ENCODE peak calls at places on chromosomes 16 and 17, in four cellular contexts. X is mammary epithelial cell, V is OCI-LY7, J is uterus. H is an unnamed sample.

GRCh38 chr17:64196626-64197025 is 66.4 kb downstream of the TEX2 start:
- DNase-seq in X (no peak), V (no peak), J (no peak), H (no peak)

GRCh38 chr17:69254187-69254586 is 25.6 kb upstream of the ABCA10 start:
- DNase-seq in X (no peak), V (no peak), J (no peak), H (no peak)

GRCh38 chr17:78172284-78173024 is 4.1 kb downstream of the SYNGR2 start:
- DNase-seq in X (no peak), V (peak), J (peak), H (no peak)

GRCh38 chr17:58487589-58488427 is at the start of gene HSF5:
- DNase-seq in X (no peak), V (no peak), J (no peak), H (no peak)

GRCh38 chr16:47387026-47387734 is 73.7 kb downstream of the ITFG1 start:
- DNase-seq in X (no peak), V (no peak), J (no peak), H (no peak)

GRCh38 chr16:65218348-65218747 is 96.5 kb upstream of the CDH11 start:
- DNase-seq in X (no peak), V (no peak), J (no peak), H (no peak)

GRCh38 chr17:71632328-71632727 is 488.5 kb upstream of the SOX9 start:
- DNase-seq in X (peak), V (no peak), J (no peak), H (no peak)

GRCh38 chr16:67528222-67528869 is at the start of gene RIPOR1:
- DNase-seq in X (no peak), V (peak), J (peak), H (no peak)

GRCh38 chr16:79792952-79793351 is 192.4 kb upstream of the MAF start:
- DNase-seq in X (no peak), V (no peak), J (peak), H (no peak)

GRCh38 chr16:78515421-78515820 is 416.0 kb downstream of the WWOX start:
- DNase-seq in X (no peak), V (no peak), J (no peak), H (no peak)

GRCh38 chr17:28985950-28986713 is 19.7 kb downstream of the SEZ6 start:
- DNase-seq in X (no peak), V (no peak), J (no peak), H (no peak)

GRCh38 chr16:79811541-79811940 is 211.0 kb upstream of the MAF start:
- DNase-seq in X (peak), V (no peak), J (no peak), H (no peak)

GRCh38 chr17:69130627-69131293 is 10.9 kb downstream of the ABCA6 start:
- DNase-seq in X (no peak), V (no peak), J (no peak), H (no peak)

GRCh38 chr17:69735285-69735684 is 320.8 kb downstream of the MAP2K6 start:
- DNase-seq in X (no peak), V (no peak), J (no peak), H (no peak)

GRCh38 chr17:4708436-4708835 is 2.0 kb upstream of the ARRB2 start:
- DNase-seq in X (no peak), V (peak), J (no peak), H (no peak)

GRCh38 chr17:57215317-57215716 is 41.0 kb upstream of the MSI2 start:
- DNase-seq in X (peak), V (no peak), J (peak), H (no peak)

GRCh38 chr17:39946551-39947330 is 16.1 kb upstream of the GSDMA start:
- DNase-seq in X (peak), V (no peak), J (no peak), H (no peak)

GRCh38 chr17:58121925-58122324 is 26.3 kb upstream of the OR4D1 start:
- DNase-seq in X (peak), V (peak), J (no peak), H (no peak)

GRCh38 chr17:40326014-40326831 is 17.2 kb downstream of the RARA start:
- DNase-seq in X (no peak), V (peak), J (no peak), H (no peak)

GRCh38 chr17:30426292-30426691 is 47.6 kb downstream of the CPD start:
- DNase-seq in X (no peak), V (no peak), J (no peak), H (no peak)

GRCh38 chr17:79837888-79838540 is 1.2 kb downstream of the CBX4 start:
- DNase-seq in X (no peak), V (peak), J (no peak), H (no peak)

GRCh38 chr17:10149573-10150399 is 48.6 kb downstream of the GAS7 start:
- DNase-seq in X (peak), V (no peak), J (no peak), H (no peak)

DNA sequence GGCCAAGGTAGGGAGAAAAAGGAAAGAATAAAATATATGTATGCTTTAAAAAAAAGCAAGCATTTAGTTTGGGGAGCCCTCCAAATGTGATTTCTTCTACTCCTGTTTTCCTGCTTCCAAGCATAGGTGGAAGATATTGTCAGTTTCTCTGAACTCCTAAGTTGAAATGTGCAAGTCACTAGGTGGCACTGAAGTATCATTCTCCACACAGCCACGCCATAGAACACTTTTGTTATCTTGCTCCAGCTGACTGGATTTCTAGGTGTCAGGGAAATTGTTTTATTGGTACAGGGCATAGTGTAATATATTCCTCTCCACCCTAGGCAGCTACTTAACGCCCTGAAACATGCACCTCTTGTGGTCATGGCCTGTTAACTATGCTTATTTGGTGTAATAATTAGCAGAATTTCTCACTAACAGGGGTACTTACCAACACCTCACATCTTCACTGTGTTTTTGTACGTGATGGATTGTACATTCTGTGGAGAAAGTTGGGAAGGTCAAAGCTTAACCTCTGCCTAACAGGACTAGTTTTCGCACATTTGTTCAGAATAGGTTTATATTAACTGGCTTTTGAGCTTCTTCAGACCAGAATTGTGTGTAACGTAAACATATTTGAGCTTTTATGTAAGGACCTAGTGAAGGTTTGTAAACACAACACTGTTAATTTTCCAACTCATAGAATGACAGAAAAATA is 69.3 kb downstream of the FTO start:
- DNase-seq in X (peak), V (peak), J (peak), H (no peak)
- TF ChIP-seq CTCF in X (peak), V (peak), J (peak), H (peak)

GRCh38 chr16:2483939-2484897 is 9.3 kb downstream of the TBC1D24 start:
- DNase-seq in X (no peak), V (no peak), J (no peak), H (no peak)

GRCh38 chr16:2486645-2487516 is 12.0 kb downstream of the TBC1D24 start:
- DNase-seq in X (no peak), V (peak), J (no peak), H (peak)

GRCh38 chr16:2483160-2483559 is 8.2 kb downstream of the TBC1D24 start:
- DNase-seq in X (no peak), V (no peak), J (no peak), H (no peak)

GRCh38 chr16:2485811-2486507 is 11.0 kb downstream of the TBC1D24 start:
- DNase-seq in X (no peak), V (no peak), J (no peak), H (no peak)

DNA sequence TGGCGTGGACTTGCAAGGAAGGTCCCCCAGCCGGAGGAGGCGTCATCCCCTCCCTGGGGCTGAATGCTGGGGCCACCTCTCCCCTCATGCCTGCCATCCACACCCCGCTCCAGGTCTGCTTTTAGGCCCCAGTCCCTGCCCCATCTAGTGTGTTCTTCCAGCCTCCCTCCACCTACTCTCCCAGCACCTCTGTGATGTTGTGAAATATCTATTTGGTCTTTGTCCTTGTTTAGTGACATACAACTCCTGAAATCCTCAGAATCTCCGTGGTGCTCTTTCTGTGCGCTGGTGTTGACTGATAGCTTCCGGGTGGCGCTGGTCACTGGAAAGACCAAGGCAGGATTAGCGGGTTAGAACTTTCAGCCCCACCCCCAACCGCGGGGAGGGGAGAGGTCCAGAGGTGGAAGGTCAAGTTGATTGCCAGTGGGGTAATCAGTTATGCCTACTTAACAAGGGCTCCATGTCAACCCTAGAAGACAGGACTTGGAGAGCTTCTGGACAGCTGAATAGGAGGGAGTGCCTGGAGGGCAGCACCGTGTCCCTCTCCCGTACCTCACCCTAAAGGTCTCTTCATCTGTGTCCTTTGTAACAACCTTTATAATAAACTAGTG is 10.1 kb downstream of the TBC1D24 start:
- DNase-seq in X (no peak), V (no peak), J (no peak), H (no peak)
- TF ChIP-seq CTCF in X (no peak), V (no peak), J (no peak), H (no peak)

GRCh38 chr16:31472559-31473203 is 729 bp downstream of the TGFB1I1 start:
- DNase-seq in X (peak), V (no peak), J (peak), H (peak)
- TF ChIP-seq CTCF in X (peak), V (peak), J (peak), H (peak)

GRCh38 chr16:50593410-50594139 is 45.4 kb downstream of the NKD1 start:
- DNase-seq in X (no peak), V (no peak), J (no peak), H (peak)
- TF ChIP-seq CTCF in X (no peak), V (peak), J (peak), H (peak)

DNA sequence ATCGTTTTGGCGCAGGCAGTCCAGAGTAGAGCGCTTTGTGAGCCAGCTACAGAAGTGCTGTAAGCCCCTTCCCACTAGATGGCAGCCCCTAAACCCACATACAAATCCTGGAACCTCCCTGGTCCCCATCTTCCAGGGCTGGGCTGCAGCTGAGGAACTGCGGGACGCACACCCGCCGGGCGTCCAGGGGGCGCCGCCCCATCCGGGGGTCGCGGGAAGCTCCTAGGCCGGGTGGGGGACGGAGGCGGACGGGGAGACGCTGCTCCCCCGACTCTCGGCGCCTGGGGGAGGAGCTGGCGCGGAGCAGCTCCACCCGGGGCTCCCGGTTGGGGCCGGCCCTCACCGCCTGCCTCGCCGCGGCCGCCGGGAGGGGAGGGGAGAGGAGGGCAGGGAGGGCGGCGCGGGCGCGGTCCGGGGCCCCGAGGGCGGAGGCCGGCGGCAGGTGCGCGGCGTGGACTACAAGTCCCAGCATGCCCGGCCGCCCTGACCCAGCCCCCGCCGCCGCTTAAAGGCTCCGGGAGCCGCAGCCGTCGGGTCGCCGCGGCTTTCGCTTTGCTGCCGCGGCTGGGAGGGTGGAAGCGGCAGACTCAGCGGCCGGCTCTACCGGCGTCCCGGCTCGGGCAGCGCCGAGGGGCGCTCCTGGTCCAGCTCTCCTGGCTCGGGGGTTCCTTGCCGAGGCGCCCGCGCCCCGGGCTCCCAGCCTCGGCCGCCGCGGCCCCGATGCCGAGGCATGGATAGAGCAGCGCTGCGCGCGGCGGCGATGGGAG is at the start of gene KSR1:
- DNase-seq in X (peak), V (peak), J (peak), H (no peak)
- TF ChIP-seq CTCF in X (no peak), V (peak), J (peak), H (peak)

GRCh38 chr17:36004604-36005003 is 3.3 kb upstream of the CCL15 start:
- DNase-seq in X (no peak), V (no peak), J (no peak), H (no peak)

GRCh38 chr17:36014946-36015345 is 2.8 kb downstream of the CCL23 start:
- DNase-seq in X (no peak), V (no peak), J (no peak), H (no peak)

DNA sequence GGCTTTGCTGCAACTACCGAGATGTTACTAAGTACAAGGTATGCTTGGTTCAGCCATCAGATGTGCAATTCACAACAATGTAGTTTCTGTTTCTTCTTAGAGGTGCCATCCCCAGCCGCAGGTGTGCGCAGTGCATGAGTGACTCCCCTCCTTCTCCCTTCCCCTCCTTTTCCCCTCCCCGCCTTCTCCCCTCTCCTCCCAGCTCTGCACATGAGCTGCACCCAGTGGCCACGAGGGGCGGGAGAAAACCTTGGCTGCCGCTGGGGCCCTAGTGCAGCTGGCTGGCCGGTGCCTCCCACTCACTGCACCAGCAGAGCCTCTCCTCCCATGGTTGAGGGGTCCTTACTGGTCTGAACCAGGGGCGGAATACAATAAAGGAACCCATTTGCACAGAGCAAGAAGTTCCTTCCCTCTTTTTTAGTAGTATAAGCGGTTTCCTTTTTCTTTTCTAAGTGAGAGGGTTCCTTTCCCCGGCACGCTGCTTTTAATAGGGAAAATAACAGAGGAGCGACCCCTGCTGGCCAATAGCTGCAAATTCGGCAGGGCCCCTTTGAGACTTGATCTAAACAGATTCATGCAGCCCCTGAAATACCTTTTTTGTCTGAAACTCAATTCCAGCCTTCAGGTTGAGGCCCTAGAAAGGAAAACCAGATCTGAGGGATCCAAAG is 7.8 kb upstream of the CCL15 start:
- DNase-seq in X (peak), V (peak), J (no peak), H (no peak)
- TF ChIP-seq CTCF in X (peak), V (peak), J (no peak), H (peak)

DNA sequence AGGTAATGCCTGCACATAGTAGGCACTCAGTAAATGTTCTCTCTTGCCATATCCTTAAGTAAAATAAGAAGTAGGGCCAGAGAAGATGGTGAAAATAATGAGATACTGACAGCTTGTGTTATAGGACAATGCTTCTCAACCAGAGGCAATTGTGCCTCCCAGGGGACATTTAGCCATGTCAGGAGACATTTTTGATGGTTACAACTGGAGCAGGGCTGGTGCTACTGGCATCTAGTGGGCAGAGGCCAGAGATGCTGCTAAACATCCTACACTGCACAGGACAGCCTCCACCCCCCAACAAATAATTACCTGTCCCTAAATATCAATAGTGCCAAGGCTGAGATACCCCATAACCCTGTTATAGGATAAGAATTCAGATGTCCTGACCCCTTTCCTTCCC is 1.7 kb downstream of the RAD51D start:
- DNase-seq in X (peak), V (peak), J (no peak), H (no peak)
- TF ChIP-seq CTCF in X (peak), V (peak), J (no peak), H (peak)

DNA sequence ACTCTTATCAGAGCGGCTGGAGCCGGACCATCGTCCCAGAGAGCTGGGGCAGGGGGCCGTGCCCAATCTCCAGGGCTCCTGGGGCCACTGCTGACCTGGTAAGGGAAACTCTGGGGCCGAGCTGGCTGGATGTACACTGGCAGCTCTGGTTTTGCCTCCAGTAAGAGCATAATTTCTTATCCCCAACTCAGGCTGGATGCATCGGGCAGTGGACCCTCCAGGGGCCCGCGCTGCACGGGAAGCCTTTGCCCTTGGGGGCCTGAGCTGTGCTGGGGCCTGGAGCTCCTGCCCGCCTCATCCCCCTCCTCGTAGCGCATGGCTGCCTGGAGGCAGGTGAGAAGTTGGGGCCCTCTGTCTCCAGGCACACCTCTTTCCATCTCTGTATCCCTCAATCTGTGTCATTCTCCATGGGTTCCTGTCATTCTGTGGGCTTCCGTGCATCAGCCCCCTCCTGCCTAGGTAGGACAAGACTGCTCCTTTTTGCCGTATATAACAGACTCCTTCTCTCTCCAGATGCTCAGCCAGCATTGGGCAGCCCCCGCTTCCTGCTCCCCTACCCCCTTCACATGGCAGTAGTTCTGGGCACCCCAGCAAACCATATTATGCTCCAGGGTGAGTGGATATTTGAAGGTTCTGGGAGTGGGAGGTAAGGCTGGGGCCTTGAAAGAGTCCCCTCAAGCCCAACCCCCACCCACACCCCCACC is 9.4 kb upstream of the TMEM88 start:
- DNase-seq in X (no peak), V (no peak), J (peak), H (no peak)
- TF ChIP-seq CTCF in X (no peak), V (no peak), J (no peak), H (no peak)